ENCODE peak calls at places on chromosomes 7 and 10, in four cellular contexts. Z, M, A and L are unnamed samples.

GRCh38 chr10:131001438-131001837 is 310.1 kb downstream of the TCERG1L start:
- DNase-seq in A (no peak), Z (no peak), M (no peak), L (no peak)

GRCh38 chr7:145331076-145331475 is 495.2 kb upstream of the TPK1 start:
- DNase-seq in Z (no peak), M (no peak), A (no peak), L (no peak)

GRCh38 chr10:27504897-27505457 is 873 bp downstream of the RAB18 start:
- DNase-seq in Z (no peak), M (peak; percentile 14), A (no peak), L (no peak)

GRCh38 chr7:156780724-156781455 is 112.1 kb downstream of the LMBR1 start:
- DNase-seq in M (no peak), Z (no peak), A (no peak), L (no peak)

GRCh38 chr10:58662314-58662713 is 149.6 kb downstream of the BICC1 start:
- DNase-seq in Z (peak; percentile 88), A (peak; percentile 89), M (no peak), L (no peak)

GRCh38 chr10:103295391-103296044 is 18.6 kb downstream of the INA start:
- DNase-seq in Z (peak; percentile 15), M (no peak), A (no peak), L (no peak)

GRCh38 chr10:129057856-129058663 is 409.0 kb upstream of the MGMT start:
- DNase-seq in M (no peak), Z (no peak), A (no peak), L (no peak)

GRCh38 chr7:51292596-51292995 is 24.0 kb downstream of the COBL start:
- DNase-seq in M (no peak), Z (no peak), A (no peak), L (no peak)

GRCh38 chr7:104943502-104944343 is 70.3 kb upstream of the KMT2E start:
- DNase-seq in M (peak; percentile 85), A (peak; percentile 94), Z (peak; percentile 54), L (no peak)

GRCh38 chr7:137898839-137899681 is 52.3 kb upstream of the DGKI start:
- DNase-seq in A (peak; percentile 58), M (peak; percentile 91), Z (peak; percentile 66), L (peak; percentile 91)

GRCh38 chr7:102208826-102209225 is 77.8 kb upstream of the SH2B2 start:
- DNase-seq in Z (no peak), A (no peak), M (no peak), L (no peak)

GRCh38 chr7:23184709-23185354 is 3.0 kb downstream of the NUP42 start:
- DNase-seq in A (peak; percentile 49), M (peak; percentile 20), Z (peak; percentile 61), L (no peak)

GRCh38 chr10:93357680-93358079 is 124.5 kb downstream of the MYOF start:
- DNase-seq in M (peak; percentile 18), Z (peak; percentile 59), A (peak; percentile 43), L (peak; percentile 32)

GRCh38 chr10:127145173-127145572 is 51.2 kb downstream of the INSYN2A start:
- DNase-seq in A (no peak), Z (peak; percentile 49), M (no peak), L (no peak)

GRCh38 chr10:59792812-59793211 is 39.6 kb upstream of the MRLN start:
- DNase-seq in Z (no peak), M (no peak), A (no peak), L (no peak)

GRCh38 chr10:59791602-59792001 is 38.3 kb upstream of the MRLN start:
- DNase-seq in Z (no peak), A (no peak), M (no peak), L (no peak)

GRCh38 chr10:59799421-59799820 is 46.2 kb upstream of the MRLN start:
- DNase-seq in Z (no peak), A (no peak), M (no peak), L (no peak)

DNA sequence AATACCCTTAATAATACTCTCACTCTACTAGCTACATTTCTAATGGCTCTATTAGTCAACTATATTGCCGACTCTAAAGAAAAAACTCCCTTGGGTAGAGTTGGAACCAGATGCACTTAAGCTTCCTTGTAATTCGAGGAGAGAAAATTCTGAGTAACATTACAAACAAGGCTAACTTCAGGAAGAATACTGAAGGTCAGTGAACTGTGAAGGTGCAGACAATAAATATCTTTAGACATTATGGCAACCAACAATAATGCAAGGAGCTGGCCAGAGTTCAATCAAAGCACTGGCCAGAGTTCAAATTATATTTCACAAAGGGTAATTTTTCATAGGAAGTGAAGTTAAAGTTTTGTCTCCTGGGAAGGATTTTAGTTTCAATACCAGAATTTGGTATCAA is 40.7 kb upstream of the MRLN start:
- DNase-seq in A (no peak), Z (no peak), M (no peak), L (no peak)
- TF ChIP-seq NR3C1 in A (no peak), Z (no peak), M (no peak), L (no peak)

DNA sequence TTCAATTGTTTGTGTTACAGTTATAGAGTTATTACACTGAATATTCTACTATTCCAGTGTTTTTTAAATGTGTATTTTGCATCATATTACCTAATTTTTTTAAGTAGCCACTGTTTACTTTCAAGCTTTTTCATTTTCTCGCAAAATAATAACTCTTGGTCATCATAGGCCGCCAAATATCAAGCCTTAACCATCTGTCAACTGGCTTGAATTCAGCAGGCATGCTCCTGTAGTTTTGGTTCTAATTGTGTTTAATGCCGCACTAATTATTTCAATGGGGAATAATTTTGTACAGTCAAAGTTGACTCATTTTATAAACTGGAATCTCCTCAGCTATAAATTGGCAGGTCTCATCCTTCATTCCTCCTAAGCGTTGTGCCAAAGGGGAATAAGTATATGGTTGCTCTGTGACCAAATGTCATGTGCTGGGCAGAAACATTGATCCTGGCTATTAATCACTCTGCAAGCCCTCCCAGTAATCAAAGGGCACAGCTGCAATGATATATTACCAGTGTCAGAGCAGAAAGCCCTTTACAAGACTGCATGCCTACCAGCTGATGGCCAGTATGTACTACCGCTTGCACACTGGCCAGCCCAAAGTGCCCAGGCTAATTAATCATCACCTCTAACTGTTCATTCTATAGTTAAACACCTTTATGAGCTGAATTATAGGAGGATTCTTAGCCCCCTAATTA is 74.8 kb downstream of the SKAP2 start:
- DNase-seq in M (no peak), A (no peak), Z (no peak), L (no peak)
- TF ChIP-seq NR3C1 in M (no peak), A (no peak), Z (no peak), L (no peak)

DNA sequence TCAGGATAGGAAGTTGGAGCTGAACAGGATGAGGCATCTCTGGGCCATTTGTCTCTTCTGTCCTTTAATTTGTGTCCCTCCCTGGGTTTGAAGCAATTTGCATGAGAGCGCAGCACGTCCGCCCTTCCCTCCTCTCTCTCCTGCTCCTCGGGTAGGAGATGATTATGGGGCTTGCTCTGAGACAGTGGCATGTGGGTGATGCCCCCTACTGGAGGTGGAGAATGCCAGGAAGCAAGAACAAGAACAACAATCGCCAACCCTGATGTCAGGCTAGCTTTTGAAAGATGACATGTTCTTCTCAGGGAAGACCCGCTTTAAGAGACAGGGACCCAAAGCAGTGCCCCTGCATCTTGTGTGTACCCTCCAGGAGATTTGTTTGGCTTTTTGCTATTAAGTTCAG is 63.9 kb upstream of the LOXL4 start:
- DNase-seq in M (peak; percentile 10), Z (peak; percentile 38), A (peak; percentile 17), L (peak; percentile 62)
- TF ChIP-seq NR3C1 in M (no peak), Z (no peak), A (no peak), L (no peak)

GRCh38 chr7:13981070-13981469 is 8.4 kb downstream of the ETV1 start:
- DNase-seq in Z (peak; percentile 73), A (no peak), M (peak; percentile 74), L (no peak)
- TF ChIP-seq NR3C1 in Z (no peak), A (no peak), M (no peak), L (no peak)

GRCh38 chr10:30420774-30421173 is 13.2 kb upstream of the MAP3K8 start:
- DNase-seq in M (no peak), A (no peak), Z (no peak), L (no peak)
- TF ChIP-seq NR3C1 in M (no peak), A (no peak), Z (no peak), L (no peak)

GRCh38 chr7:151409555-151410404 is at the start of gene WDR86:
- DNase-seq in Z (no peak), M (no peak), A (no peak), L (peak; percentile 62)
- TF ChIP-seq NR3C1 in Z (no peak), M (no peak), A (no peak), L (no peak)

GRCh38 chr7:2279873-2280272 is 34.4 kb downstream of the SNX8 start:
- DNase-seq in Z (no peak), A (no peak), M (no peak), L (no peak)

GRCh38 chr7:2283074-2283473 is 31.2 kb downstream of the SNX8 start:
- DNase-seq in Z (no peak), A (no peak), M (peak; percentile 13), L (no peak)

GRCh38 chr7:2281556-2281955 is 32.7 kb downstream of the SNX8 start:
- DNase-seq in Z (no peak), M (peak; percentile 76), A (no peak), L (no peak)

GRCh38 chr7:2278026-2278425 is 36.0 kb downstream of the NUDT1 start:
- DNase-seq in M (no peak), A (no peak), Z (no peak), L (no peak)

GRCh38 chr7:2282185-2282751 is 32.0 kb downstream of the SNX8 start:
- DNase-seq in A (no peak), Z (no peak), M (peak; percentile 63), L (no peak)
- TF ChIP-seq NR3C1 in A (no peak), Z (no peak), M (no peak), L (no peak)